ENCODE peak calls at places on chromosome 7, in four cellular contexts. U is activated CD4-positive, alpha-beta T cell treated with anti-CD3 and anti-CD28 coated beads, Interleukin-2, amount 10 ng/mL, durations not matched to agents 7 days and 5 days; G is fibroblast of lung; C is thoracic aorta. F is an unnamed sample.
A peak's percentile ranks its signal among the peaks of the same experiment; 100 is the strongest.

GRCh38 chr7:74234549-74234948 is 19.6 kb downstream of the RFC2 start:
- DNase-seq in U (no peak), C (no peak), G (no peak), F (no peak)

GRCh38 chr7:74479066-74479781 is 25.5 kb downstream of the GTF2IRD1 start:
- DNase-seq in C (no peak), G (peak; percentile 57), U (no peak), F (no peak)

GRCh38 chr7:151803841-151804240 is 73.1 kb downstream of the PRKAG2 start:
- DNase-seq in U (no peak), C (no peak), G (no peak), F (no peak)

GRCh38 chr7:117673839-117674238 is 194.0 kb downstream of the CFTR start:
- DNase-seq in C (no peak), U (no peak), G (peak; percentile 73), F (no peak)

GRCh38 chr7:155815332-155816191 is 3.3 kb upstream of the SHH start:
- DNase-seq in C (no peak), G (peak; percentile 53), U (peak; percentile 65), F (no peak)

GRCh38 chr7:112453505-112454171 is 3.4 kb downstream of the IFRD1 start:
- DNase-seq in G (peak; percentile 89), C (no peak), U (no peak), F (no peak)

GRCh38 chr7:107813524-107813923 is 10.5 kb upstream of the SLC26A3 start:
- DNase-seq in G (no peak), C (no peak), U (no peak), F (no peak)

GRCh38 chr7:16851829-16852228 is 30.0 kb downstream of the AGR3 start:
- DNase-seq in G (no peak), U (no peak), C (no peak), F (no peak)

GRCh38 chr7:19619122-19619521 is 89.7 kb downstream of the POLR1F start:
- DNase-seq in U (no peak), C (no peak), G (no peak), F (no peak)

GRCh38 chr7:82566752-82567151 is 123.2 kb upstream of the CACNA2D1 start:
- DNase-seq in U (no peak), C (no peak), G (no peak), F (no peak)

GRCh38 chr7:129680400-129680799 is 68.9 kb downstream of the NRF1 start:
- DNase-seq in G (no peak), C (no peak), U (no peak), F (no peak)

GRCh38 chr7:359776-360361 is 69.9 kb downstream of the FOXL3 start:
- DNase-seq in U (no peak), G (no peak), C (no peak), F (no peak)

F was measured in T-helper 1 cell.